ENCODE peak calls at places on chromosomes 1 and 21, in four cellular contexts. I is GM12878, E is K562, W is HL-60. T is an unnamed sample.
A peak's percentile ranks its signal among the peaks of the same experiment; 100 is the strongest.

GRCh38 chr1:47785561-47786271 is 211.5 kb downstream of the TRABD2B start:
- DNase-seq in I (no peak), E (no peak), W (no peak), T (no peak)

GRCh38 chr1:13619909-13620308 is 36.3 kb downstream of the PDPN start:
- DNase-seq in I (no peak), E (no peak), W (no peak), T (no peak)

GRCh38 chr1:233614173-233614742 is 352 bp downstream of the KCNK1 start:
- DNase-seq in I (no peak), E (peak; percentile 35), W (no peak), T (peak; percentile 41)

GRCh38 chr1:203871114-203871875 is 9.9 kb downstream of the SNRPE start:
- DNase-seq in I (no peak), E (peak; percentile 69), W (peak; percentile 17), T (peak; percentile 26)

GRCh38 chr1:8133657-8134430 is 107.7 kb upstream of the ERRFI1 start:
- DNase-seq in I (no peak), E (no peak), W (no peak), T (no peak)

GRCh38 chr1:9852410-9853301 is 28.9 kb upstream of the CLSTN1 start:
- DNase-seq in I (no peak), E (no peak), W (peak; percentile 74), T (no peak)

GRCh38 chr1:177650947-177651346 is 318.9 kb downstream of the SEC16B start:
- DNase-seq in I (peak; percentile 7), E (no peak), W (no peak), T (no peak)

GRCh38 chr21:42561742-42562141 is 48.1 kb downstream of the SLC37A1 start:
- DNase-seq in I (peak; percentile 62), E (peak; percentile 71), W (no peak), T (peak; percentile 65)

GRCh38 chr21:45993210-45994085 is 11.9 kb downstream of the COL6A1 start:
- DNase-seq in I (no peak), E (no peak), W (no peak), T (no peak)

GRCh38 chr1:8879348-8880067 is 1.0 kb upstream of the ENO1 start:
- DNase-seq in I (no peak), E (no peak), W (no peak), T (no peak)

GRCh38 chr21:42426424-42426823 is 22.7 kb downstream of the UBASH3A start:
- DNase-seq in I (no peak), E (no peak), W (no peak), T (no peak)

GRCh38 chr1:233639611-233640010 is 25.7 kb downstream of the KCNK1 start:
- DNase-seq in I (no peak), E (no peak), W (no peak), T (no peak)

GRCh38 chr1:238476881-238477280 is 586.2 kb upstream of the ZP4 start:
- DNase-seq in I (no peak), E (no peak), W (no peak), T (no peak)

GRCh38 chr1:31102501-31102950 is 37.0 kb upstream of the PUM1 start:
- DNase-seq in I (no peak), E (no peak), W (peak; percentile 62), T (no peak)

GRCh38 chr1:24540906-24541710 is 14.8 kb upstream of the NCMAP start:
- DNase-seq in I (no peak), E (no peak), W (no peak), T (no peak)

GRCh38 chr1:40848530-40849189 is 13.5 kb downstream of the CITED4 start:
- DNase-seq in I (no peak), E (peak; percentile 71), W (no peak), T (no peak)

GRCh38 chr21:46554431-46555224 is 50.3 kb downstream of the S100B start:
- DNase-seq in I (no peak), E (no peak), W (no peak), T (no peak)

GRCh38 chr1:19448491-19449439 is 36.6 kb downstream of the CAPZB start:
- DNase-seq in I (no peak), E (no peak), W (peak; percentile 51), T (no peak)

GRCh38 chr1:230103341-230104173 is 36.5 kb downstream of the GALNT2 start:
- DNase-seq in I (no peak), E (no peak), W (no peak), T (no peak)
- TF ChIP-seq SPI1 in I (no peak), E (no peak), W (no peak), T (no peak)

GRCh38 chr1:46220808-46221207 is 17.7 kb downstream of the LURAP1 start:
- DNase-seq in I (no peak), E (no peak), W (no peak), T (no peak)
- TF ChIP-seq SPI1 in I (no peak), E (no peak), W (no peak), T (no peak)

GRCh38 chr1:207823880-207824566 is 72.2 kb downstream of the CD46 start:
- DNase-seq in I (peak; percentile 85), E (no peak), W (peak; percentile 81), T (no peak)
- TF ChIP-seq SPI1 in I (no peak), E (no peak), W (no peak), T (no peak)

GRCh38 chr1:197692965-197693364 is 82.3 kb downstream of the DENND1B start:
- DNase-seq in I (no peak), E (no peak), W (no peak), T (no peak)
- TF ChIP-seq SPI1 in I (no peak), E (no peak), W (no peak), T (no peak)

GRCh38 chr1:55612988-55613387 is 397.8 kb upstream of the USP24 start:
- DNase-seq in I (no peak), E (no peak), W (no peak), T (no peak)
- TF ChIP-seq SPI1 in I (no peak), E (no peak), W (no peak), T (no peak)

T was measured in GM12891.